ENCODE peak calls at places on chromosomes 12 and 14, in five cellular contexts. G is lung, A is kidney epithelial cell, N is HFF-Myc, V is GM12865. H is an unnamed sample.

GRCh38 chr12:78470354-78471195 is 394.0 kb upstream of the SYT1 start:
- DNase-seq in G (no peak), A (peak; percentile 21), N (peak; percentile 14), V (peak; percentile 33), H (peak; percentile 9)

GRCh38 chr14:24179961-24180726 is 8.3 kb downstream of the REC8 start:
- DNase-seq in G (no peak), A (peak; percentile 96), N (peak; percentile 42), V (no peak), H (peak; percentile 21)

GRCh38 chr12:68446896-68447806 is 115.0 kb upstream of the MDM1 start:
- DNase-seq in G (no peak), A (no peak), N (no peak), V (no peak), H (no peak)

GRCh38 chr12:117820216-117820907 is 148.4 kb downstream of the KSR2 start:
- DNase-seq in G (no peak), A (no peak), N (no peak), V (no peak), H (no peak)

GRCh38 chr12:116933512-116934246 is 22.9 kb downstream of the FBXW8 start:
- DNase-seq in G (no peak), A (no peak), N (no peak), V (no peak), H (no peak)

GRCh38 chr14:85528882-85529585 is 910 bp upstream of the FLRT2 start:
- DNase-seq in G (no peak), A (no peak), N (no peak), V (no peak), H (no peak)

GRCh38 chr14:82113007-82113406 is 579.4 kb upstream of the SEL1L start:
- DNase-seq in G (no peak), A (no peak), N (no peak), V (no peak), H (no peak)

GRCh38 chr12:108594-108993 is 42.0 kb downstream of the IQSEC3 start:
- DNase-seq in G (no peak), A (no peak), N (no peak), V (no peak), H (no peak)

GRCh38 chr12:57342207-57342691 is 88.6 kb downstream of the R3HDM2 start:
- DNase-seq in G (peak; percentile 38), A (peak; percentile 4), N (no peak), V (no peak), H (no peak)

GRCh38 chr14:75295491-75296338 is 17.1 kb downstream of the FOS start:
- DNase-seq in G (peak; percentile 81), A (no peak), N (no peak), V (peak; percentile 81), H (no peak)

GRCh38 chr12:105222326-105222655 is 13.7 kb downstream of the APPL2 start:
- DNase-seq in G (no peak), A (no peak), N (no peak), V (no peak), H (no peak)

GRCh38 chr12:93135286-93136239 is 206.5 kb upstream of the EEA1 start:
- DNase-seq in G (no peak), A (no peak), N (peak; percentile 76), V (peak; percentile 70), H (no peak)

GRCh38 chr12:43267782-43268181 is 284.2 kb downstream of the ADAMTS20 start:
- DNase-seq in G (no peak), A (no peak), N (no peak), V (no peak), H (no peak)

GRCh38 chr14:94349276-94349675 is 26.1 kb upstream of the SERPINA6 start:
- DNase-seq in G (no peak), A (no peak), N (no peak), V (no peak), H (no peak)

GRCh38 chr12:131894981-131895639 is 688 bp downstream of the ULK1 start:
- DNase-seq in G (no peak), A (no peak), N (no peak), V (no peak), H (no peak)

GRCh38 chr14:88411039-88411438 is 25.6 kb downstream of the SPATA7 start:
- DNase-seq in G (no peak), A (no peak), N (no peak), V (peak; percentile 30), H (no peak)

GRCh38 chr14:75597149-75597548 is 18.7 kb downstream of the FLVCR2 start:
- DNase-seq in G (no peak), A (no peak), N (no peak), V (no peak), H (no peak)

GRCh38 chr12:112304411-112304810 is 77.8 kb downstream of the HECTD4 start:
- DNase-seq in G (no peak), A (no peak), N (no peak), V (no peak), H (no peak)

GRCh38 chr14:53060046-53060445 is 93.1 kb downstream of the DDHD1 start:
- DNase-seq in G (no peak), A (no peak), N (no peak), V (no peak), H (no peak)

GRCh38 chr12:95004610-95005009 is 1.1 kb upstream of the NDUFA12 start:
- DNase-seq in G (no peak), A (no peak), N (no peak), V (no peak), H (no peak)

GRCh38 chr12:19189522-19189921 is 60.0 kb downstream of the PLEKHA5 start:
- DNase-seq in G (no peak), A (no peak), N (no peak), V (no peak), H (no peak)

GRCh38 chr12:19190292-19191031 is 60.9 kb downstream of the PLEKHA5 start:
- DNase-seq in G (no peak), A (no peak), N (no peak), V (no peak), H (no peak)

GRCh38 chr12:19191089-19191488 is 61.6 kb downstream of the PLEKHA5 start:
- DNase-seq in G (no peak), A (no peak), N (no peak), V (no peak), H (no peak)

GRCh38 chr12:19192709-19193108 is 63.2 kb downstream of the PLEKHA5 start:
- DNase-seq in G (no peak), A (no peak), N (no peak), V (no peak), H (no peak)

DNA sequence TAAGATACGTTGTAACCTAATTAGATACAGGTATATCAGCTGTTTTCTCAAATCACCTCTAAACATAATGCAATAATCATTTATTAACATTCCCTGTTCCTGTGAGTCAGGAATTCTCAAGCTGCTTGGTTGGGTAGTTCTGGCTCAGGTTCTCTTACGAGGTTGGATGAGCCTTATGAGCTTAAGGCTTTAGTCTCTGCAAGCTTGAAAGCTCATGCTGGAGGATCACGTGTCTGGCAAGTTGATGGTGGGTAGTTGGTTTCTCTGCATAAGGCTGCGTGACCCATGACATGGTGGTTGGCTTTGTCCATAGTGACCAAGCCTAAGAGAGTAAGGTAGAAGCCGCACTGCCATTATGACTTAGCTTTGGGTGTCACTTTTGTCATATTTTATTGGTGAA is 62.0 kb downstream of the PLEKHA5 start:
- DNase-seq in G (no peak), A (no peak), N (no peak), V (no peak), H (no peak)
- TF ChIP-seq CTCF in G (no peak), A (no peak), N (no peak), V (no peak), H (no peak)

DNA sequence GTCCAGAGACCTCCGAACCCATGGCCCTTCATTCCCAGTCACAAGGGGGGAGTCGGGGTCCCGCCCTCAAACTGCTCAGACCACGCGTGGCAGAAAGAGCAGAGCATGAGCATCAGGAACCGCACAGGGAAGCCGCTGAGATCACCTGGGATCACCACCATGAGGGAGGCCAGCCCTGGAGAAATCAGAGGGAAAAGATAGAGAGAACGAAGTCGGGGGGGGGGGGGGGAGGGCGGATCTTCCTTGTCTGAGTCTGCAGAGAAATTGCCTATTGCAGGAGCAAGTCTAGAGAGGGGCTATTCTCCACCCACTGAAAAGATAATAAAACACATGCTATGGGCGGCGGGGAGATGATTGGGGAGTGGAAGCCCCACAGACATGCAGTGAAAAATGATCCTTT is 884 bp upstream of the TMEM132C start:
- DNase-seq in G (no peak), A (no peak), N (no peak), V (no peak), H (no peak)
- H3K4me3 ChIP-seq in G (no peak overlapping the region), A (no peak overlapping the region), N (no peak overlapping the region), V (no peak overlapping the region), H (no peak overlapping the region)

GRCh38 chr12:15700595-15700994 is 88.6 kb downstream of the EPS8 start:
- DNase-seq in G (no peak), A (peak; percentile 86), N (peak; percentile 84), V (peak; percentile 64), H (peak; percentile 69)

GRCh38 chr12:15701212-15701611 is 88.0 kb downstream of the EPS8 start:
- DNase-seq in G (no peak), A (no peak), N (no peak), V (peak; percentile 24), H (no peak)

GRCh38 chr12:15701721-15702156 is 87.4 kb downstream of the EPS8 start:
- DNase-seq in G (no peak), A (no peak), N (no peak), V (no peak), H (no peak)

GRCh38 chr12:15698377-15698867 is 90.8 kb downstream of the EPS8 start:
- DNase-seq in G (no peak), A (no peak), N (no peak), V (no peak), H (no peak)

DNA sequence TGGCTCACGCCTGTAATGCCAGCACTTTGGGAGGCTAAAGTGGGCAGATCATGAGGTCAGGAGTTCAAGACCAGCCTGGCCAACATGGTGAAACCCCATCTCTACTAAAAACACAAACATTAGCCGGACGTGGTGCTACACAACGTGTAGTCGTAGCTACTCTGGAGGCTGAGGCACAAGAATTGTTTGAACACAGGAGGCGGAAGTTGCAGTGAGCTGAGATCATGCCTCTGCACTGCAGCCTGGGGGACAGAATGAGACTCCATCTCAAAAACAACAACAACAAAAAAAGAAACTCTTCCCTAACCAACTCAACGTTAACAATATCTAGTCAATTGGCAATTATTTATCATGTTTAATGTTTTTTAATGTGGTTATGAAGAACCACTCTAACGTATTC is 89.3 kb downstream of the EPS8 start:
- DNase-seq in G (no peak), A (no peak), N (no peak), V (peak; percentile 45), H (no peak)
- TF ChIP-seq CTCF in G (no peak), A (no peak), N (no peak), V (no peak), H (no peak)

GRCh38 chr12:53498235-53498630 is 1.0 kb downstream of the MAP3K12 start:
- DNase-seq in G (no peak), A (no peak), N (no peak), V (no peak), H (no peak)
- H3K4me3 ChIP-seq in G (no peak overlapping the region), A (no peak overlapping the region), N (peak overlapping the region; percentile 64), V (no peak overlapping the region), H (peak overlapping the region; percentile 83)

GRCh38 chr12:51025748-51026654 is at the start of gene SLC11A2:
- DNase-seq in G (peak; percentile 96), A (peak; percentile 75), N (peak; percentile 67), V (peak; percentile 96), H (peak; percentile 59)
- TF ChIP-seq CTCF in G (no peak), A (no peak), N (no peak), V (no peak), H (no peak)